ENCODE peak calls at places on chromosome 14, in ten cellular contexts. E is RWPE1; I is thoracic aorta; R is activated naive CD8-positive, alpha-beta T cell treated with anti-CD3 and anti-CD28 coated beads, Interleukin-2, amount 50 U/mL, for 24 hours; C is AG09319; Q is LHCN-M2; F is non-pigmented ciliary epithelial cell; A is fibroblast of the aortic adventitia; W is stimulated activated CD8-positive, alpha-beta memory T cell treated with anti-CD3 and anti-CD28 coated beads, Interleukin-2, amount 100 ng/mL, for 48 hours; U is nephron progenitor cell. X is an unnamed sample.

GRCh38 chr14:74419086-74419485 is 6.9 kb downstream of the SYNDIG1L start:
- DNase-seq in Q (no peak), E (no peak), C (no peak), A (no peak), R (no peak), F (no peak), I (no peak), U (no peak), W (no peak), X (no peak)

GRCh38 chr14:83689265-83689664 is 1840.7 kb upstream of the FLRT2 start:
- DNase-seq in C (no peak), U (no peak), A (no peak), E (no peak), Q (no peak), W (no peak), R (no peak), F (no peak), I (no peak), X (no peak)

GRCh38 chr14:104519721-104520120 is 59.8 kb upstream of the C14orf180 start:
- DNase-seq in I (no peak), U (no peak), A (no peak), W (no peak), F (no peak), R (no peak), Q (no peak), C (no peak), E (no peak), X (no peak)

GRCh38 chr14:81656811-81657210 is 123.2 kb upstream of the SEL1L start:
- DNase-seq in Q (no peak), R (no peak), F (no peak), I (no peak), W (no peak), U (no peak), C (no peak), A (no peak), E (no peak), X (no peak)

GRCh38 chr14:54791001-54791400 is 111.6 kb downstream of the GCH1 start:
- DNase-seq in Q (no peak), A (no peak), W (no peak), U (no peak), I (no peak), C (no peak), E (no peak), F (no peak), R (no peak), X (no peak)

GRCh38 chr14:91866061-91866460 is 1.3 kb downstream of the TC2N start:
- DNase-seq in U (no peak), F (no peak), W (no peak), A (peak; percentile 29), R (no peak), I (no peak), C (no peak), E (no peak), Q (peak; percentile 49), X (no peak)

GRCh38 chr14:99481745-99482099 is 513 bp downstream of the CCNK start:
- DNase-seq in C (no peak), F (no peak), U (no peak), E (peak; percentile 27), I (no peak), R (no peak), A (peak; percentile 49), W (no peak), Q (peak; percentile 26), X (peak; percentile 14)

GRCh38 chr14:73784065-73784987 is 67.3 kb upstream of the PTGR2 start:
- DNase-seq in U (no peak), W (no peak), A (peak; percentile 82), R (no peak), E (no peak), C (no peak), Q (peak; percentile 69), I (no peak), F (no peak), X (no peak)

GRCh38 chr14:71143391-71144290 is 236.4 kb downstream of the PCNX1 start:
- DNase-seq in E (peak; percentile 37), I (no peak), C (no peak), Q (peak; percentile 71), A (peak; percentile 72), W (peak; percentile 14), R (peak; percentile 49), F (peak; percentile 88), U (no peak), X (peak; percentile 90)

GRCh38 chr14:23105348-23105824 is 597 bp upstream of the CIROP start:
- DNase-seq in I (no peak), C (no peak), U (no peak), R (no peak), W (no peak), Q (no peak), A (no peak), E (no peak), F (no peak), X (no peak)

GRCh38 chr14:58730793-58731464 is 93.2 kb downstream of the DACT1 start:
- DNase-seq in I (no peak), C (no peak), U (no peak), Q (peak; percentile 87), A (peak; percentile 52), W (no peak), E (peak; percentile 38), F (no peak), R (no peak), X (peak; percentile 20)

GRCh38 chr14:24816011-24816928 is 182.3 kb upstream of the GZMB start:
- DNase-seq in I (no peak), U (peak; percentile 20), F (no peak), Q (no peak), W (no peak), R (no peak), C (no peak), E (no peak), A (peak; percentile 70), X (peak; percentile 85)

GRCh38 chr14:68942281-68943035 is 36.6 kb downstream of the ACTN1 start:
- DNase-seq in U (no peak), R (no peak), E (no peak), W (no peak), F (no peak), C (no peak), A (no peak), I (no peak), Q (peak; percentile 39), X (no peak)

GRCh38 chr14:68896132-68896531 is 83.0 kb downstream of the ACTN1 start:
- DNase-seq in R (no peak), U (no peak), W (no peak), E (no peak), F (no peak), A (no peak), I (no peak), C (no peak), Q (no peak), X (no peak)

GRCh38 chr14:104293851-104294627 is 155.7 kb downstream of the KIF26A start:
- DNase-seq in I (no peak), R (no peak), E (no peak), C (no peak), W (no peak), F (no peak), A (no peak), U (no peak), Q (no peak), X (no peak)

X was measured in epithelial cell of prostate.